ENCODE peak calls at places on chromosomes 3 and 15, in five cellular contexts. One of them, this sample, is unnamed. For H3K36me3 and H3K27me3, the result is how much of the 10 kb centered on the place peaks cover.

GRCh38 chr3:173819368-173819767 is 421.8 kb downstream of the NLGN1 start:
- DNase-seq in neuronal stem cell: no peak
- DNase-seq in breast epithelium: no peak
- DNase-seq in transverse colon: no peak
- DNase-seq in Peyer's patch: no peak
- DNase-seq in this sample: no peak

GRCh38 chr3:59290358-59290757 is 240.5 kb upstream of the CFAP20DC start:
- DNase-seq in transverse colon: no peak
- DNase-seq in breast epithelium: no peak
- DNase-seq in neuronal stem cell: no peak
- DNase-seq in Peyer's patch: no peak
- DNase-seq in this sample: no peak

GRCh38 chr3:161268601-161269000 is 47.5 kb downstream of the NMD3 start:
- DNase-seq in transverse colon: no peak
- DNase-seq in breast epithelium: no peak
- DNase-seq in Peyer's patch: no peak
- DNase-seq in neuronal stem cell: no peak
- DNase-seq in this sample: no peak

GRCh38 chr3:167691366-167691765 is 37.6 kb upstream of the WDR49 start:
- DNase-seq in Peyer's patch: no peak
- DNase-seq in breast epithelium: no peak
- DNase-seq in neuronal stem cell: no peak
- DNase-seq in transverse colon: no peak
- DNase-seq in this sample: no peak

GRCh38 chr3:50254577-50255250 is 14.2 kb upstream of the SEMA3B start:
- DNase-seq in Peyer's patch: peak
- DNase-seq in breast epithelium: no peak
- DNase-seq in neuronal stem cell: no peak
- DNase-seq in transverse colon: no peak
- DNase-seq in this sample: peak

GRCh38 chr3:126529585-126530170 is 5.7 kb downstream of the CHST13 start:
- DNase-seq in transverse colon: no peak
- DNase-seq in neuronal stem cell: no peak
- DNase-seq in breast epithelium: no peak
- DNase-seq in Peyer's patch: no peak
- DNase-seq in this sample: no peak

GRCh38 chr3:72907131-72907697 is 19.4 kb downstream of the GXYLT2 start:
- DNase-seq in breast epithelium: no peak
- DNase-seq in Peyer's patch: no peak
- DNase-seq in transverse colon: no peak
- DNase-seq in neuronal stem cell: no peak
- DNase-seq in this sample: no peak

GRCh38 chr3:183073839-183074615 is 25.3 kb downstream of the MCCC1 start:
- DNase-seq in transverse colon: no peak
- DNase-seq in breast epithelium: no peak
- DNase-seq in neuronal stem cell: no peak
- DNase-seq in Peyer's patch: no peak
- DNase-seq in this sample: no peak

GRCh38 chr3:2597615-2598014 is 498.9 kb downstream of the CNTN4 start:
- DNase-seq in transverse colon: no peak
- DNase-seq in breast epithelium: no peak
- DNase-seq in Peyer's patch: no peak
- DNase-seq in neuronal stem cell: no peak
- DNase-seq in this sample: no peak

GRCh38 chr3:67176396-67176795 is 178.3 kb downstream of the KBTBD8 start:
- DNase-seq in neuronal stem cell: no peak
- DNase-seq in Peyer's patch: no peak
- DNase-seq in transverse colon: no peak
- DNase-seq in breast epithelium: no peak
- DNase-seq in this sample: no peak

GRCh38 chr3:123025642-123026521 is 1.7 kb downstream of the SEMA5B start:
- DNase-seq in Peyer's patch: no peak
- DNase-seq in transverse colon: no peak
- DNase-seq in neuronal stem cell: peak
- DNase-seq in breast epithelium: no peak
- DNase-seq in this sample: peak

GRCh38 chr3:58093573-58094195 is 85.5 kb downstream of the FLNB start:
- DNase-seq in Peyer's patch: no peak
- DNase-seq in breast epithelium: no peak
- DNase-seq in transverse colon: no peak
- DNase-seq in neuronal stem cell: no peak
- DNase-seq in this sample: no peak

GRCh38 chr15:88917764-88918163 is 4.6 kb upstream of the MFGE8 start:
- DNase-seq in Peyer's patch: no peak
- DNase-seq in neuronal stem cell: no peak
- DNase-seq in transverse colon: no peak
- DNase-seq in breast epithelium: no peak
- DNase-seq in this sample: no peak

GRCh38 chr3:64355473-64355872 is 130.2 kb upstream of the PRICKLE2 start:
- DNase-seq in breast epithelium: no peak
- DNase-seq in Peyer's patch: peak
- DNase-seq in neuronal stem cell: no peak
- DNase-seq in transverse colon: no peak
- DNase-seq in this sample: peak

GRCh38 chr3:130658666-130659065 is 88.0 kb downstream of the PIK3R4 start:
- DNase-seq in Peyer's patch: no peak
- DNase-seq in transverse colon: no peak
- DNase-seq in breast epithelium: no peak
- DNase-seq in neuronal stem cell: no peak
- DNase-seq in this sample: no peak

GRCh38 chr3:50350527-50351317 is at the start of the genes CYB561D2 and NPRL2:
- DNase-seq in neuronal stem cell: peak
- DNase-seq in transverse colon: peak
- DNase-seq in Peyer's patch: peak
- DNase-seq in breast epithelium: peak
- DNase-seq in this sample: peak

DNA sequence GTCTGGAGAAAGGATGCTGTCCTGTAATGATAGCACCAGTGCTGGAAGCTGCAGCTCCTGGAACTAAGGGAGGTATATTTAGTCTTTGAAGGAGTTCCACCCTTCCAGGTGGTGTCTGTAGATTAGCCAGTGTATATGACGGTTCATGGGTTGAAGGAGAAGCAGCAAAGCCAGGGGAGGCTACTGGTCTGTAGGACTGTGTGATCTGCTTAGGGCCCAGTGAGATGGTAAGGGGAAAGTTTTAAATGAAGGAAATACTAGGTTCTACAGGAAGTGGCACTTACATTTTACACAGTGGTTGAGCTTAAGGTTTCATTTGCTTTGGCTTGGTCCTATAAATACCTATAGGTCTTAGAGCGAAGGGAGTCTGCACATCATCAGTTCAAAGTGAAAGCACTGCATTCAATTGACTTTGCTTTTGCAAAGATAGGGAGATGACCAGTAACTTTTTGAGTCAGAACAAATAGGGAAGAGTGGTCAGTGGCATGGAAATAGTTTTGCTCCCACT is 5.6 kb downstream of the SLC25A38 start:
- DNase-seq in Peyer's patch: no peak
- DNase-seq in neuronal stem cell: no peak
- DNase-seq in transverse colon: no peak
- DNase-seq in breast epithelium: no peak
- DNase-seq in this sample: no peak
- H3K36me3 ChIP-seq in Peyer's patch: under half
- H3K36me3 ChIP-seq in neuronal stem cell: under half
- H3K36me3 ChIP-seq in transverse colon: under half
- H3K36me3 ChIP-seq in breast epithelium: under half
- H3K36me3 ChIP-seq in this sample: under half

GRCh38 chr3:141939759-141940158 is 63.3 kb downstream of the ATP1B3 start:
- DNase-seq in transverse colon: no peak
- DNase-seq in neuronal stem cell: no peak
- DNase-seq in Peyer's patch: peak
- DNase-seq in breast epithelium: no peak
- DNase-seq in this sample: no peak

GRCh38 chr3:141942006-141942405 is 65.6 kb downstream of the ATP1B3 start:
- DNase-seq in transverse colon: no peak
- DNase-seq in breast epithelium: no peak
- DNase-seq in Peyer's patch: peak
- DNase-seq in neuronal stem cell: no peak
- DNase-seq in this sample: no peak

GRCh38 chr3:141940204-141940776 is 63.8 kb downstream of the ATP1B3 start:
- DNase-seq in transverse colon: peak
- DNase-seq in breast epithelium: peak
- DNase-seq in Peyer's patch: peak
- DNase-seq in neuronal stem cell: no peak
- DNase-seq in this sample: peak

GRCh38 chr3:141938011-141938350 is 61.5 kb downstream of the ATP1B3 start:
- DNase-seq in breast epithelium: no peak
- DNase-seq in Peyer's patch: no peak
- DNase-seq in neuronal stem cell: no peak
- DNase-seq in transverse colon: no peak
- DNase-seq in this sample: no peak

DNA sequence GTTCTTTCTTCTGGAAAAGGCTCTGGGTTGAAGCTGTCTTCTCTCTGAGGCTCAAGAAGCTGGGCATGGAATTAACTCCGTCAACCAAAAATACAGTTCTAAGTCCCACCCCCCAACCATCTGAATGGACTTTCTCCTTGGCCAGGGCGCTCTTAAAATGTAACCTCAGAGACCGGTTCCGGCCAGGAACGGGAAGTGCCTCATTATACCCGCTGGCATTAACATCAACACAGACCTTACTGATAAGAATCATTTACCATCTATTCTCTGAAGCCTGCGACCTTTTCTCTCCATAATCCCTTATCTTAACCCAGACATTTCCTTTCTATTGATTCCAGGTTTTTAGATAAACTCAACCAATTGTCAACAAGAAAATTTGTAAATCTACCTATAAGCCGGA is 64.7 kb downstream of the ATP1B3 start:
- DNase-seq in Peyer's patch: peak
- DNase-seq in breast epithelium: no peak
- DNase-seq in neuronal stem cell: no peak
- DNase-seq in transverse colon: peak
- DNase-seq in this sample: no peak
- H3K4me3 ChIP-seq in Peyer's patch: peak
- H3K4me3 ChIP-seq in breast epithelium: no peak
- H3K4me3 ChIP-seq in neuronal stem cell: no peak
- H3K4me3 ChIP-seq in transverse colon: no peak
- H3K4me3 ChIP-seq in this sample: no peak

DNA sequence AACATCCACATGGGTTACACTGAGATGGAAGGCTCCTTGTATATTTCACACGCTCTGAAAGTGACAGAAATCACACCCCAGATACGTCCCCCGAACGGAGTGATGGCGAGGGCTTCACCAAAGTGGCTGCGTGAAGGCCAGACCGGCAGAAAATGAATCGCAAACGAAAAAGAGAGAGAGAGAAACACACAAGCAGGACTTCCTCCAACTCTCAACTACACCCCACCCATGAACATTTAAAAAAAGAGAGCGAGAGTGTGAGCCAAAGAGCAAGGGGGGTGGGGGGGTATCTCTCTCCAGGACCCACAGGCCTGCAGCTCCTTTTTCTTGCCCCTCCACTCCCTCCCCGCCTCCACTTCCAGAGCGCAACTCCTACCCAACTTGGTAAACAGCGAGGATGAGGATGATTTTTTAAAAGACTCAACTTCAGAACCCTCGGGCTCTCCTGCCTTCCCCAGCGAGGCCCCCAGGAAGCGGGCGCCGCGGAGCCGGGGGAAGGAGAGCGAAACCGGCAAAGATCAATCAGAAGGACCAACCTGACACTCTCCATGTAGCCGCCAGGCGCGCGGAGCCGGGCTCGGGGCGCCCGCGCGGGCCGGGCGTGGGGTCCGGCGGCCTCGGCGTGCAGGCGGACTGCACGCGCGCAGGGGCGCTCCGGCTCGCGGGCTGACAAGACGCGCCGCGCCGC is 519.1 kb downstream of the FOXP1 start:
- DNase-seq in transverse colon: peak
- DNase-seq in neuronal stem cell: peak
- DNase-seq in breast epithelium: no peak
- DNase-seq in Peyer's patch: peak
- DNase-seq in this sample: peak
- H3K27me3 ChIP-seq in transverse colon: under half
- H3K27me3 ChIP-seq in neuronal stem cell: under half
- H3K27me3 ChIP-seq in breast epithelium: under half
- H3K27me3 ChIP-seq in Peyer's patch: under half
- H3K27me3 ChIP-seq in this sample: under half

GRCh38 chr3:55476515-55476914 is 10.6 kb downstream of the WNT5A start:
- DNase-seq in Peyer's patch: no peak
- DNase-seq in neuronal stem cell: no peak
- DNase-seq in transverse colon: no peak
- DNase-seq in breast epithelium: no peak
- DNase-seq in this sample: no peak

GRCh38 chr3:55471522-55472280 is 15.4 kb downstream of the WNT5A start:
- DNase-seq in Peyer's patch: no peak
- DNase-seq in neuronal stem cell: no peak
- DNase-seq in breast epithelium: no peak
- DNase-seq in transverse colon: no peak
- DNase-seq in this sample: no peak

GRCh38 chr3:55471084-55471483 is 16.0 kb downstream of the WNT5A start:
- DNase-seq in transverse colon: no peak
- DNase-seq in breast epithelium: no peak
- DNase-seq in Peyer's patch: no peak
- DNase-seq in neuronal stem cell: no peak
- DNase-seq in this sample: no peak

GRCh38 chr3:55474213-55474632 is 12.9 kb downstream of the WNT5A start:
- DNase-seq in Peyer's patch: no peak
- DNase-seq in breast epithelium: no peak
- DNase-seq in neuronal stem cell: peak
- DNase-seq in transverse colon: no peak
- DNase-seq in this sample: peak

GRCh38 chr3:55473788-55474187 is 13.3 kb downstream of the WNT5A start:
- DNase-seq in transverse colon: no peak
- DNase-seq in neuronal stem cell: no peak
- DNase-seq in Peyer's patch: no peak
- DNase-seq in breast epithelium: no peak
- DNase-seq in this sample: no peak
- H3K36me3 ChIP-seq in transverse colon: under half
- H3K36me3 ChIP-seq in neuronal stem cell: under half
- H3K36me3 ChIP-seq in Peyer's patch: under half
- H3K36me3 ChIP-seq in breast epithelium: under half
- H3K36me3 ChIP-seq in this sample: under half

GRCh38 chr15:45376967-45377629 is 1.2 kb downstream of the GATM start:
- DNase-seq in breast epithelium: no peak
- DNase-seq in transverse colon: no peak
- DNase-seq in Peyer's patch: no peak
- DNase-seq in neuronal stem cell: no peak
- DNase-seq in this sample: no peak
- H3K4me3 ChIP-seq in breast epithelium: peak
- H3K4me3 ChIP-seq in transverse colon: peak
- H3K4me3 ChIP-seq in Peyer's patch: peak
- H3K4me3 ChIP-seq in neuronal stem cell: peak
- H3K4me3 ChIP-seq in this sample: peak

GRCh38 chr3:30084971-30085403 is 521.4 kb upstream of the TGFBR2 start:
- DNase-seq in Peyer's patch: no peak
- DNase-seq in transverse colon: no peak
- DNase-seq in breast epithelium: no peak
- DNase-seq in neuronal stem cell: no peak
- DNase-seq in this sample: peak
- H3K27me3 ChIP-seq in Peyer's patch: under half
- H3K27me3 ChIP-seq in transverse colon: under half
- H3K27me3 ChIP-seq in breast epithelium: under half
- H3K27me3 ChIP-seq in neuronal stem cell: under half
- H3K27me3 ChIP-seq in this sample: half or more

GRCh38 chr3:184335291-184335660 is 2.1 kb upstream of the FAM131A start:
- DNase-seq in breast epithelium: no peak
- DNase-seq in neuronal stem cell: no peak
- DNase-seq in transverse colon: no peak
- DNase-seq in Peyer's patch: no peak
- DNase-seq in this sample: no peak
- H3K36me3 ChIP-seq in breast epithelium: under half
- H3K36me3 ChIP-seq in neuronal stem cell: under half
- H3K36me3 ChIP-seq in transverse colon: under half
- H3K36me3 ChIP-seq in Peyer's patch: under half
- H3K36me3 ChIP-seq in this sample: under half